ENCODE peak calls at places on chromosomes 7 and 10, in four cellular contexts. T is choroid plexus epithelial cell, S is Caco-2, R is AG09309. O is an unnamed sample.
A peak's percentile ranks its signal among the peaks of the same experiment; 100 is the strongest.

GRCh38 chr10:14276200-14276599 is 54.5 kb downstream of the FRMD4A start:
- DNase-seq in T (no peak), S (no peak), R (no peak), O (no peak)

GRCh38 chr7:154729056-154729455 is 273.9 kb downstream of the PAXIP1 start:
- DNase-seq in T (no peak), S (no peak), R (no peak), O (no peak)

GRCh38 chr10:6498771-6499170 is 81.3 kb downstream of the PRKCQ start:
- DNase-seq in T (no peak), S (no peak), R (no peak), O (no peak)

GRCh38 chr10:99279626-99280111 is 44.0 kb upstream of the HPSE2 start:
- DNase-seq in T (no peak), S (no peak), R (no peak), O (no peak)

GRCh38 chr10:112446055-112446854 is 459 bp downstream of the ZDHHC6 start:
- DNase-seq in T (peak; percentile 27), S (no peak), R (no peak), O (no peak)

GRCh38 chr10:132110091-132110490 is 44.3 kb downstream of the JAKMIP3 start:
- DNase-seq in T (no peak), S (peak; percentile 17), R (no peak), O (peak; percentile 62)

GRCh38 chr10:92849576-92850090 is 1.3 kb downstream of the EXOC6 start:
- DNase-seq in T (no peak), S (no peak), R (no peak), O (no peak)

GRCh38 chr7:50940621-50941020 is 157.9 kb upstream of the GRB10 start:
- DNase-seq in T (peak; percentile 38), S (no peak), R (no peak), O (no peak)

GRCh38 chr10:132009575-132009974 is 27.9 kb upstream of the BNIP3 start:
- DNase-seq in T (no peak), S (no peak), R (no peak), O (no peak)

GRCh38 chr10:76136876-76137420 is 705.5 kb downstream of the LRMDA start:
- DNase-seq in T (no peak), S (no peak), R (no peak), O (no peak)

GRCh38 chr7:100407285-100408180 is 21.0 kb downstream of the ZCWPW1 start:
- DNase-seq in T (peak; percentile 88), S (peak; percentile 41), R (peak; percentile 52), O (no peak)

DNA sequence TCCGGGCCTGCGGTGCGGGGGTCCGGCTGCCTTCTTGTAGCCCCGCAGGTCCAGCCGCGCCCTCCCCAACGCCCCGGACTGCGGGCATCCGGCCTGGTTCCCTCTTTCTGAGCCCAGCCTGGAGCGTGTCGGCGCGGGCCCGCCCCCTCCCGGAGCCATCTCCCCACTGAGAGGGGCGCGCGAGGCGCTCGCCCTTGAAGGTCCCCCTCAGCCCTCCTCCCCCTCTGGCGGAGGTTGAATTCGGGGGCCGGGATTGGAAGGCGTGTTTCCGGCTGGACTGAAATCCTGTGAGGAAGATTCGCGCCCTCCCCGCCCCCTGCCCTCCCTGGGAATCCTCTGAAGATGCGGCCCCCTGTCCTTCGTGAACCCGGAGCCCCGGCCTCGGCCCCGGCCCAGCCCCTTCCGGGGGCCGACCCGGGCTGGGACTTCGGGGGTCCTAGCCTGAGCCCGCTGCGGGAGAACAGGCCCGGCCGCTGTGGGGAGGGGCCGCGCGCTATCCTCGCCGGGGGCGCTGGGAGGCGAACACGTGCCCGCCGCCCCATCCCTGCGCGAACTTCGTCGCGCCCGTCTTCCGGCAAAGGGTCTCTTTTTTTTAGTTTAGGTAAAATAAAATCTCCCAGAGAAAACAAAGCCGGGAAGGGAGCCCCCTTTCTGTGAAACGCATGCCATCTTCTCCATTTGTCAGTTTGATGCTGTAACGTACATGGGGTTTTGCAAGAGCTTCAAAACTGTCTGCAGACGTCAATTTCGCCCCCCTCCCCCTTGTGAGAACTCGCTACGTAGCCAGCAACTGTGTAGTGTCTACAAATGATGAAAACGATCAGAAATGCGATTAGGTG is 636 bp downstream of the PDCD4 start:
- DNase-seq in T (peak; percentile 94), S (peak; percentile 76), R (peak; percentile 53), O (peak; percentile 88)
- TF ChIP-seq CTCF in T (peak; percentile 56), S (no peak), R (peak; percentile 34), O (peak; percentile 32)

DNA sequence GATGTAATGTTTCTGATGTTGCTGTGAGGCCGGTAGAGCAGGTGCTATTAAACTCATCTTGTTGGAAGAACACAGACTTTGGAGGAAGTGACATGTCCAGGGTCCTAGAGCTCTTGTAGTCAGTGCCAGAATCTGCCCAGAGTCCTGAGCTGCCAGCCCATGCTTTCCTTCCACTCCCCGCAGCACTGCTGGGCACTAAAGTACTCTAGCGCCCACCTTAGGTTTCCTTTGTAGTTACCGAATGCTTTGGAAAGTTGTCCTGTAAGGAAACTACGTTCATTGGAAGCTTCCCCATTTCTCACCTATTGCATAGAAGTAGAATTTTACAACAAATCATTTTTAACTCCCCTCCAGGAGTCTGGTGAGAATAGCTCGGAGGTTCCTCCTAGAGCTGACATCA is 11.0 kb downstream of the ZNF862 start:
- DNase-seq in T (no peak), S (peak; percentile 15), R (no peak), O (no peak)
- TF ChIP-seq CTCF in T (no peak), S (no peak), R (no peak), O (no peak)

DNA sequence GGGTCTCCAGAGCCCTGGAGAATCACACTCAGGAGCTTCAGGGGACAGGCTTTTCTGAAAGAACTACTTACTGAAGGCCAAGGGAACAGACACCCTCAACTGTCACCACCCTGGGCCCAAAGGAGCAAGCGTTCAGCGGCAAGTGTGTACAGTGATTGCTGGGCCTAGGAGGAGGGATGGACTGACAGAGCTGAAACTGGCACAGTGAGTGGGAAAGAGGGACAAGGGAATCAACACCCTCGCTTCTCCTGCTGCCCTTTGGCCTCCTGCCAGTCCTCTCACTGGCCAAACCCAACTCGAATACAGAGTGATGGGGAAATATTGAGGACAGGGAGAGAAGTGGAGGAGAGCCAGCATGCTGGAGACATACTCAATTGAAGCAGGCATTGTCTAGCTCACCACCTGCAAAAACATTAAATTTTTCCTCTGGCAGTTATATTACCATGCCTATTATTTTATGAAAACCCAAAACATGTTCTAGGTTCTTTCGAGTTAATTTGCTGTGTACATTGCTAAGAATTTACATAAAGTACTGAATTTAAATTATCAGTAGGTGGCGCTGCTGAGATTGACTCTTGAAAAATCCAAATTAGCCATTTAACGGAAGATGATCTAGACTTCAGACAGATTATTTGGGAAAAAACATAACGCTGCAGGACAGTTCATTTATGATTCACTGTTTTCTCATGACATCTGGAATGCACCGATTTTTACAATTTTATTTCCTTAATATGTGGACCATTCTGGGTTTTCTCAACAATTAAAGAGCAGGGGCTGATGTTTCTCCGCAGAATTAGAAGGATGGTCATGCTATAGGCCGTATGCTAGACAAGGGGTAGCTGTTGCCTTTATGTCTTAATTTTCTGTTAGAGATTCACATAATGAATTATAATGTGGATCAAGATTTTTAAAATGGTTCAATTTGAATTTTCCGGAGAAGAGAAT is 14.7 kb upstream of the TMEM236 start:
- DNase-seq in T (peak; percentile 69), S (no peak), R (no peak), O (no peak)
- TF ChIP-seq CTCF in T (peak; percentile 52), S (peak; percentile 78), R (peak; percentile 42), O (peak; percentile 81)

GRCh38 chr10:78605800-78606350 is 462.9 kb upstream of the ZMIZ1 start:
- DNase-seq in T (peak; percentile 12), S (no peak), R (no peak), O (no peak)
- TF ChIP-seq CTCF in T (peak; percentile 7), S (peak; percentile 16), R (peak; percentile 42), O (no peak)

GRCh38 chr10:73998623-73999622 is 1.0 kb downstream of the VCL start:
- DNase-seq in T (peak; percentile 55), S (peak; percentile 85), R (no peak), O (peak; percentile 72)
- TF ChIP-seq CTCF in T (peak; percentile 51), S (peak; percentile 37), R (peak; percentile 75), O (peak; percentile 72)

O was measured in type B pancreatic cell.